ENCODE peak calls at places on chromosomes 1 and 21, in five cellular contexts. C is endothelial cell of umbilical vein, U is PC-3, L is MM.1S, I is upper lobe of right lung. F is an unnamed sample.
A peak's percentile ranks its signal among the peaks of the same experiment; 100 is the strongest.

GRCh38 chr1:191702124-191702523 is 456.1 kb upstream of the RGS18 start:
- DNase-seq in C (no peak), U (peak; percentile 43), L (no peak), I (no peak), F (no peak)

GRCh38 chr1:19341201-19342076 is 29.3 kb downstream of the SLC66A1 start:
- DNase-seq in C (peak; percentile 72), U (peak; percentile 83), L (peak; percentile 69), I (peak; percentile 83), F (peak; percentile 74)

GRCh38 chr1:60563777-60564176 is 490.2 kb upstream of the C1orf87 start:
- DNase-seq in C (no peak), U (no peak), L (no peak), I (no peak), F (no peak)

GRCh38 chr1:23593556-23594148 is 34.4 kb upstream of the ID3 start:
- DNase-seq in C (no peak), U (peak; percentile 89), L (no peak), I (no peak), F (no peak)

GRCh38 chr1:236421022-236421421 is 26.9 kb downstream of the EDARADD start:
- DNase-seq in C (no peak), U (peak; percentile 37), L (no peak), I (no peak), F (no peak)

GRCh38 chr21:42343101-42343500 is 7.7 kb downstream of the TFF2 start:
- DNase-seq in C (no peak), U (no peak), L (no peak), I (no peak), F (no peak)

GRCh38 chr1:50393522-50394120 is 29.6 kb downstream of the DMRTA2 start:
- DNase-seq in C (no peak), U (no peak), L (no peak), I (no peak), F (no peak)

GRCh38 chr1:222928212-222928611 is 113.4 kb downstream of the DISP1 start:
- DNase-seq in C (peak; percentile 52), U (peak; percentile 28), L (no peak), I (peak; percentile 69), F (peak; percentile 52)

GRCh38 chr1:152699746-152700145 is 1.6 kb downstream of the LCE2A start:
- DNase-seq in C (no peak), U (no peak), L (no peak), I (no peak), F (no peak)

GRCh38 chr1:63915121-63915520 is 141.3 kb downstream of the ROR1 start:
- DNase-seq in C (peak; percentile 35), U (peak; percentile 35), L (no peak), I (no peak), F (no peak)

GRCh38 chr1:88293791-88294190 is 390.3 kb upstream of the PKN2 start:
- DNase-seq in C (no peak), U (no peak), L (no peak), I (no peak), F (no peak)

GRCh38 chr1:112388436-112388835 is 7.6 kb upstream of the CTTNBP2NL start:
- DNase-seq in C (peak; percentile 98), U (no peak), L (no peak), I (no peak), F (no peak)

GRCh38 chr21:37878946-37879660 is 37.2 kb downstream of the KCNJ6 start:
- DNase-seq in C (peak; percentile 1), U (peak; percentile 88), L (no peak), I (no peak), F (no peak)

GRCh38 chr1:17090844-17091243 is 28.4 kb downstream of the PADI2 start:
- DNase-seq in C (no peak), U (no peak), L (no peak), I (no peak), F (no peak)

GRCh38 chr1:169052727-169053126 is 53.8 kb upstream of the ATP1B1 start:
- DNase-seq in C (no peak), U (no peak), L (no peak), I (no peak), F (no peak)

GRCh38 chr21:35324372-35325220 is 275.5 kb upstream of the RUNX1 start:
- DNase-seq in C (no peak), U (peak; percentile 56), L (no peak), I (no peak), F (no peak)

GRCh38 chr1:7136166-7136953 is 351.1 kb downstream of the CAMTA1 start:
- DNase-seq in C (no peak), U (no peak), L (no peak), I (no peak), F (no peak)

GRCh38 chr1:162908780-162909179 is 47.8 kb upstream of the CCDC190 start:
- DNase-seq in C (peak; percentile 73), U (peak; percentile 93), L (no peak), I (no peak), F (no peak)

GRCh38 chr1:1434131-1434811 is 1.2 kb upstream of the VWA1 start:
- DNase-seq in C (no peak), U (no peak), L (no peak), I (peak; percentile 88), F (peak; percentile 72)

GRCh38 chr21:34826818-34827217 is 158.0 kb downstream of the CLIC6 start:
- DNase-seq in C (no peak), U (no peak), L (no peak), I (no peak), F (no peak)

GRCh38 chr1:5972198-5972520 is 20.1 kb downstream of the NPHP4 start:
- DNase-seq in C (no peak), U (no peak), L (no peak), I (no peak), F (no peak)

GRCh38 chr1:64031191-64031590 is 172.2 kb upstream of the UBE2U start:
- DNase-seq in C (no peak), U (no peak), L (no peak), I (no peak), F (no peak)

GRCh38 chr1:225772848-225773247 is 4.8 kb upstream of the SRP9 start:
- DNase-seq in C (no peak), U (peak; percentile 82), L (no peak), I (no peak), F (no peak)

GRCh38 chr1:206738370-206739366 is 31.9 kb upstream of the IL19 start:
- DNase-seq in C (no peak), U (peak; percentile 82), L (peak; percentile 77), I (no peak), F (no peak)

GRCh38 chr1:168959382-168959781 is 147.1 kb upstream of the ATP1B1 start:
- DNase-seq in C (no peak), U (no peak), L (no peak), I (no peak), F (no peak)

GRCh38 chr1:11492235-11492634 is 13.3 kb downstream of the DISP3 start:
- DNase-seq in C (no peak), U (no peak), L (no peak), I (no peak), F (no peak)

GRCh38 chr1:37995773-37996379 is 6.1 kb upstream of the SF3A3 start:
- DNase-seq in C (no peak), U (no peak), L (peak; percentile 37), I (peak; percentile 85), F (peak; percentile 82)

GRCh38 chr1:174800221-174800791 is 199.4 kb upstream of the CACYBP start:
- DNase-seq in C (no peak), U (no peak), L (no peak), I (no peak), F (no peak)

GRCh38 chr1:204293605-204294365 is 65.9 kb downstream of the PLEKHA6 start:
- DNase-seq in C (no peak), U (no peak), L (no peak), I (no peak), F (no peak)

GRCh38 chr1:233879841-233880240 is 24.6 kb upstream of the SLC35F3 start:
- DNase-seq in C (no peak), U (peak; percentile 85), L (no peak), I (no peak), F (no peak)

DNA sequence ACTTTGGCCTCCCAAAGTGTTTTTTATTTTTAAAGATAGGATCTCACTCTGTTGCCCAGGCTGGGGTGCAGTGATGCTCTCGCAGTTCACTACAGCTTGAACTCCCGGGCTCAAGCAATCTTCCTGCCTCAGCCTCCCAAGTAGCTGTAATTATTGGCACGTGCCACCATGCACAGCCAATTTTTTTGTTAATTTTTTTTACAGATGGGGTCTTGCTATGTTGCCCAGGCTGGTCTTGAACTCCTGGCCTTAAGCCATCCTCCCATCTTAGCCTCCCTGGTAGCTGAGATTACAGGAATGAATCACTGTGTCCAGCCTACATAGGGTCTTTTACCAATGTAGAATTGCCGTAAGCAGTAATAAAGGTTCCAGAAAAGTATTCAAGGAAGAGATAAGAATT is 49.1 kb upstream of the HP1BP3 start:
- DNase-seq in C (no peak), U (no peak), L (no peak), I (no peak), F (no peak)
- H3K27ac ChIP-seq in C (no peak overlapping the region), U (no peak overlapping the region), L (no peak overlapping the region), I (no peak overlapping the region), F (no peak overlapping the region)

DNA sequence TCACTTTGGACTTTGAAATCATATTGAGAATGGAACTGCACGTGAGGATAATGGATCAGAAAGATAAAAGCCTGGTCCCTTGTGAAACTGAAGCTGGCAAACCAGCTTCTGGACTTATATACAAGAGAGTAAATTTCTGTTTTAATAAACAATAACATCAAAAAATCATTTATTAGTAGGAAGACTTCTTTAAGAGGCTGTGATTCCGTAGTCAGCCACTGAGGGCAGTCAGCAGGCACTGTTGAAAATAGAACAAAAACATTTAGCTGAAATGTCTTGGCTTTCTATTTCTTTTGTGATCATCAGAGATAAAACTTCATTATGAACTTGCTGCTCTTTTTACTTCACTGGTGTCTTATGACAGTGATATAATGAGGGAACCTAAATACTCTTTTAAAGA is 489.4 kb downstream of the PCP4 start:
- DNase-seq in C (no peak), U (no peak), L (no peak), I (no peak), F (no peak)
- TF ChIP-seq CTCF in C (no peak), U (no peak), L (peak; percentile 21), I (no peak), F (no peak)

GRCh38 chr1:197677752-197678295 is 97.5 kb downstream of the DENND1B start:
- DNase-seq in C (no peak), U (no peak), L (no peak), I (no peak), F (no peak)

GRCh38 chr1:197677313-197677712 is 98.0 kb downstream of the DENND1B start:
- DNase-seq in C (no peak), U (no peak), L (no peak), I (no peak), F (no peak)

GRCh38 chr1:197672347-197672746 is 102.9 kb downstream of the DENND1B start:
- DNase-seq in C (no peak), U (no peak), L (no peak), I (no peak), F (no peak)

GRCh38 chr1:197674286-197674685 is 101.0 kb downstream of the DENND1B start:
- DNase-seq in C (no peak), U (no peak), L (no peak), I (no peak), F (no peak)

GRCh38 chr1:197675475-197676324 is 99.6 kb downstream of the DENND1B start:
- DNase-seq in C (no peak), U (no peak), L (no peak), I (no peak), F (peak; percentile 31)
- H3K27ac ChIP-seq in C (no peak overlapping the region), U (no peak overlapping the region), L (no peak overlapping the region), I (no peak overlapping the region), F (no peak overlapping the region)

DNA sequence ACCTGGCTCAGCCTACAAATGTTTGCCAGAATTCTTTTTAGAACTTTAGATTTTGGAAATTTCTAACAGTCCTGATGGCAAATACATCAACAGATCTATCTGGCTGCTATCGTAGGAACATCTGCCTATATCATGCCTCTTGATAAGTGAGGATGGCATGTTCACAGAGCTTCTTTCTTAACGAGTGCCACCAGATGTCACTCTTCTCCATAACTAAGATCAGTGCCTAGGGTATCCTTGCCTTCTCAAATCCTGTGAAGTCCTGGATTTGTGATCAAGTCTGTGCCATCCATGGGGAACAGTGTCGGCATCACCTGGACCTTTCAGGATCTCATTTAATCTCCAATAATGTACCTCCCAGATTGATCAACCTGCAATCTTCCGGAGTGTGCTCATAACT is 36.5 kb upstream of the CD5L start:
- DNase-seq in C (peak; percentile 29), U (peak; percentile 67), L (peak; percentile 73), I (no peak), F (no peak)
- TF ChIP-seq CTCF in C (no peak), U (peak; percentile 78), L (peak; percentile 76), I (peak; percentile 35), F (peak; percentile 30)

F was measured in lower lobe of right lung.